ENCODE peak calls at places on chromosomes 1 and 21, in eight cellular contexts. Q is NCI-H2081, H is RWPE1, E is suprapubic skin, B is heart left ventricle, A is H4, M is neuronal stem cell, G is neural progenitor cell. T is an unnamed sample.

GRCh38 chr21:37520801-37521200 is 154.2 kb downstream of the DYRK1A start:
- DNase-seq in Q (no peak), H (no peak), E (no peak), B (no peak), A (no peak), M (no peak), G (no peak), T (no peak)

GRCh38 chr21:44875341-44875740 is 1.9 kb upstream of the PTTG1IP start:
- DNase-seq in Q (no peak), H (no peak), E (no peak), B (peak), A (no peak), M (no peak), G (no peak), T (no peak)

GRCh38 chr1:236494586-236495207 is 29.1 kb upstream of the LGALS8 start:
- DNase-seq in Q (no peak), H (no peak), E (no peak), B (no peak), A (no peak), M (no peak), G (no peak), T (no peak)

GRCh38 chr1:202011994-202012393 is 1.6 kb downstream of the ELF3 start:
- DNase-seq in Q (no peak), H (no peak), E (no peak), B (no peak), A (no peak), M (no peak), G (no peak), T (no peak)

GRCh38 chr1:3668585-3669300 is 16.4 kb downstream of the TP73 start:
- DNase-seq in Q (peak), H (no peak), E (no peak), B (peak), A (peak), M (no peak), G (no peak), T (no peak)

GRCh38 chr1:34907487-34908090 is 21.9 kb downstream of the DLGAP3 start:
- DNase-seq in Q (no peak), H (no peak), E (no peak), B (no peak), A (no peak), M (no peak), G (peak), T (no peak)

GRCh38 chr1:222919478-222919865 is 104.6 kb downstream of the DISP1 start:
- DNase-seq in Q (no peak), H (no peak), E (no peak), B (no peak), A (peak), M (no peak), G (no peak), T (no peak)

GRCh38 chr1:63713041-63713440 is 60.8 kb upstream of the ROR1 start:
- DNase-seq in Q (no peak), H (no peak), E (no peak), B (no peak), A (no peak), M (no peak), G (no peak), T (no peak)

GRCh38 chr1:39642796-39643195 is 3.4 kb upstream of the HEYL start:
- DNase-seq in Q (no peak), H (no peak), E (no peak), B (no peak), A (peak), M (no peak), G (no peak), T (no peak)

GRCh38 chr1:166924829-166925541 is 48.9 kb upstream of the TADA1 start:
- DNase-seq in Q (no peak), H (no peak), E (no peak), B (no peak), A (no peak), M (no peak), G (no peak), T (no peak)

GRCh38 chr1:58290685-58291372 is 255.7 kb downstream of the OMA1 start:
- DNase-seq in Q (no peak), H (peak), E (no peak), B (peak), A (no peak), M (peak), G (peak), T (peak)

GRCh38 chr21:27326293-27326692 is 359.4 kb upstream of the ADAMTS5 start:
- DNase-seq in Q (no peak), H (no peak), E (no peak), B (no peak), A (no peak), M (no peak), G (no peak), T (no peak)

GRCh38 chr1:53498555-53499142 is 39.5 kb downstream of the DMRTB1 start:
- DNase-seq in Q (no peak), H (no peak), E (no peak), B (no peak), A (peak), M (no peak), G (no peak), T (no peak)

GRCh38 chr1:218572046-218572445 is 226.9 kb downstream of the TGFB2 start:
- DNase-seq in Q (no peak), H (no peak), E (no peak), B (no peak), A (no peak), M (no peak), G (no peak), T (no peak)

GRCh38 chr1:216836316-216836715 is 113.1 kb upstream of the ESRRG start:
- DNase-seq in Q (peak), H (no peak), E (no peak), B (no peak), A (no peak), M (no peak), G (peak), T (no peak)

GRCh38 chr1:225835752-225836151 is 25.8 kb downstream of the EPHX1 start:
- DNase-seq in Q (no peak), H (no peak), E (no peak), B (peak), A (no peak), M (no peak), G (no peak), T (no peak)

GRCh38 chr1:108610073-108610472 is 50.2 kb downstream of the EEIG2 start:
- DNase-seq in Q (peak), H (no peak), E (no peak), B (peak), A (no peak), M (no peak), G (no peak), T (no peak)

GRCh38 chr1:201511925-201512539 is 5.1 kb upstream of the CSRP1 start:
- DNase-seq in Q (no peak), H (no peak), E (no peak), B (peak), A (no peak), M (no peak), G (peak), T (peak)

GRCh38 chr1:179921472-179921871 is 33.1 kb upstream of the CEP350 start:
- DNase-seq in Q (no peak), H (no peak), E (no peak), B (no peak), A (no peak), M (peak), G (peak), T (no peak)

T was measured in endothelial cell.